ENCODE peak calls at places on chromosomes 16 and 17, in five cellular contexts. One of them, this sample, is unnamed.

GRCh38 chr17:30323895-30324319 is 9.9 kb downstream of the TMIGD1 start:
- DNase-seq in cardiac fibroblast: peak
- DNase-seq in ovary: no peak
- DNase-seq in AG10803: peak
- DNase-seq in IMR-90: no peak
- DNase-seq in this sample: peak

GRCh38 chr17:38601539-38602351 is 4.0 kb downstream of the SRCIN1 start:
- DNase-seq in cardiac fibroblast: peak
- DNase-seq in ovary: no peak
- DNase-seq in AG10803: no peak
- DNase-seq in IMR-90: no peak
- DNase-seq in this sample: no peak

GRCh38 chr17:69431835-69432234 is 17.3 kb downstream of the MAP2K6 start:
- DNase-seq in cardiac fibroblast: no peak
- DNase-seq in ovary: no peak
- DNase-seq in AG10803: no peak
- DNase-seq in IMR-90: no peak
- DNase-seq in this sample: no peak

GRCh38 chr17:64331946-64332493 is 58.6 kb downstream of the PECAM1 start:
- DNase-seq in cardiac fibroblast: peak
- DNase-seq in ovary: peak
- DNase-seq in AG10803: no peak
- DNase-seq in IMR-90: no peak
- DNase-seq in this sample: peak

GRCh38 chr16:11232852-11233726 is 22.9 kb downstream of the SOCS1 start:
- DNase-seq in cardiac fibroblast: no peak
- DNase-seq in ovary: no peak
- DNase-seq in AG10803: no peak
- DNase-seq in IMR-90: no peak
- DNase-seq in this sample: no peak

GRCh38 chr16:71254832-71255560 is 24.5 kb upstream of the HYDIN start:
- DNase-seq in cardiac fibroblast: no peak
- DNase-seq in ovary: no peak
- DNase-seq in AG10803: no peak
- DNase-seq in IMR-90: no peak
- DNase-seq in this sample: no peak

GRCh38 chr17:10739341-10739905 is 9.6 kb upstream of the TMEM220 start:
- DNase-seq in cardiac fibroblast: no peak
- DNase-seq in ovary: no peak
- DNase-seq in AG10803: no peak
- DNase-seq in IMR-90: no peak
- DNase-seq in this sample: no peak

GRCh38 chr16:7209598-7209997 is 123.0 kb upstream of the RBFOX1 start:
- DNase-seq in cardiac fibroblast: no peak
- DNase-seq in ovary: no peak
- DNase-seq in AG10803: no peak
- DNase-seq in IMR-90: no peak
- DNase-seq in this sample: no peak

GRCh38 chr16:14351647-14352046 is 278.4 kb downstream of the PARN start:
- DNase-seq in cardiac fibroblast: no peak
- DNase-seq in ovary: no peak
- DNase-seq in AG10803: no peak
- DNase-seq in IMR-90: no peak
- DNase-seq in this sample: no peak

GRCh38 chr16:72537684-72538083 is 365.7 kb upstream of the PMFBP1 start:
- DNase-seq in cardiac fibroblast: peak
- DNase-seq in ovary: no peak
- DNase-seq in AG10803: peak
- DNase-seq in IMR-90: peak
- DNase-seq in this sample: peak

GRCh38 chr17:36501351-36501750 is 14.9 kb downstream of the ZNHIT3 start:
- DNase-seq in cardiac fibroblast: no peak
- DNase-seq in ovary: no peak
- DNase-seq in AG10803: no peak
- DNase-seq in IMR-90: no peak
- DNase-seq in this sample: no peak

GRCh38 chr16:82368041-82368440 is 198.0 kb upstream of the MPHOSPH6 start:
- DNase-seq in cardiac fibroblast: peak
- DNase-seq in ovary: no peak
- DNase-seq in AG10803: peak
- DNase-seq in IMR-90: peak
- DNase-seq in this sample: peak

GRCh38 chr17:77325826-77326581 is 185.2 kb downstream of the SEC14L1 start:
- DNase-seq in cardiac fibroblast: peak
- DNase-seq in ovary: peak
- DNase-seq in AG10803: peak
- DNase-seq in IMR-90: no peak
- DNase-seq in this sample: peak

GRCh38 chr16:54266363-54266955 is 20.1 kb downstream of the IRX3 start:
- DNase-seq in cardiac fibroblast: peak
- DNase-seq in ovary: no peak
- DNase-seq in AG10803: peak
- DNase-seq in IMR-90: no peak
- DNase-seq in this sample: peak

GRCh38 chr16:3007957-3008748 is 4.6 kb upstream of the CLDN9 start:
- DNase-seq in cardiac fibroblast: no peak
- DNase-seq in ovary: no peak
- DNase-seq in AG10803: no peak
- DNase-seq in IMR-90: no peak
- DNase-seq in this sample: no peak

GRCh38 chr17:1087381-1088241 is 90.7 kb downstream of the TIMM22 start:
- DNase-seq in cardiac fibroblast: no peak
- DNase-seq in ovary: peak
- DNase-seq in AG10803: peak
- DNase-seq in IMR-90: no peak
- DNase-seq in this sample: no peak

GRCh38 chr17:7014995-7015586 is 2.7 kb downstream of the RNASEK start:
- DNase-seq in cardiac fibroblast: peak
- DNase-seq in ovary: peak
- DNase-seq in AG10803: peak
- DNase-seq in IMR-90: peak
- DNase-seq in this sample: peak

GRCh38 chr17:79242873-79243602 is 168.4 kb downstream of the ENGASE start:
- DNase-seq in cardiac fibroblast: no peak
- DNase-seq in ovary: no peak
- DNase-seq in AG10803: no peak
- DNase-seq in IMR-90: no peak
- DNase-seq in this sample: no peak

GRCh38 chr17:81846743-81847689 is 12.2 kb upstream of the PPP1R27 start:
- DNase-seq in cardiac fibroblast: no peak
- DNase-seq in ovary: no peak
- DNase-seq in AG10803: no peak
- DNase-seq in IMR-90: no peak
- DNase-seq in this sample: peak

GRCh38 chr17:79011451-79012147 is 2.0 kb upstream of the CANT1 start:
- DNase-seq in cardiac fibroblast: peak
- DNase-seq in ovary: no peak
- DNase-seq in AG10803: peak
- DNase-seq in IMR-90: peak
- DNase-seq in this sample: peak

GRCh38 chr17:66540131-66540781 is 237.8 kb downstream of the PRKCA start:
- DNase-seq in cardiac fibroblast: peak
- DNase-seq in ovary: peak
- DNase-seq in AG10803: peak
- DNase-seq in IMR-90: peak
- DNase-seq in this sample: peak

GRCh38 chr17:21033350-21033749 is 9.5 kb downstream of the USP22 start:
- DNase-seq in cardiac fibroblast: no peak
- DNase-seq in ovary: no peak
- DNase-seq in AG10803: no peak
- DNase-seq in IMR-90: peak
- DNase-seq in this sample: peak

GRCh38 chr17:5975651-5976050 is 94.5 kb upstream of the WSCD1 start:
- DNase-seq in cardiac fibroblast: no peak
- DNase-seq in ovary: no peak
- DNase-seq in AG10803: no peak
- DNase-seq in IMR-90: no peak
- DNase-seq in this sample: no peak

GRCh38 chr17:68860941-68861340 is 94.3 kb downstream of the ABCA8 start:
- DNase-seq in cardiac fibroblast: no peak
- DNase-seq in ovary: no peak
- DNase-seq in AG10803: no peak
- DNase-seq in IMR-90: no peak
- DNase-seq in this sample: no peak

GRCh38 chr16:49019081-49019633 is 262.5 kb downstream of the CBLN1 start:
- DNase-seq in cardiac fibroblast: no peak
- DNase-seq in ovary: no peak
- DNase-seq in AG10803: peak
- DNase-seq in IMR-90: peak
- DNase-seq in this sample: peak

GRCh38 chr17:43766413-43767052 is 7.9 kb upstream of the SOST start:
- DNase-seq in cardiac fibroblast: peak
- DNase-seq in ovary: peak
- DNase-seq in AG10803: peak
- DNase-seq in IMR-90: peak
- DNase-seq in this sample: peak

GRCh38 chr17:82831041-82831817 is 8.6 kb downstream of the ZNF750 start:
- DNase-seq in cardiac fibroblast: no peak
- DNase-seq in ovary: no peak
- DNase-seq in AG10803: no peak
- DNase-seq in IMR-90: no peak
- DNase-seq in this sample: no peak

GRCh38 chr17:6066183-6066948 is 3.8 kb upstream of the WSCD1 start:
- DNase-seq in cardiac fibroblast: no peak
- DNase-seq in ovary: no peak
- DNase-seq in AG10803: no peak
- DNase-seq in IMR-90: no peak
- DNase-seq in this sample: peak

GRCh38 chr17:78884148-78884870 is 18.7 kb downstream of the CEP295NL start:
- DNase-seq in cardiac fibroblast: peak
- DNase-seq in ovary: no peak
- DNase-seq in AG10803: no peak
- DNase-seq in IMR-90: no peak
- DNase-seq in this sample: peak

GRCh38 chr17:15019158-15019557 is 246.0 kb downstream of the PMP22 start:
- DNase-seq in cardiac fibroblast: no peak
- DNase-seq in ovary: no peak
- DNase-seq in AG10803: no peak
- DNase-seq in IMR-90: no peak
- DNase-seq in this sample: no peak

GRCh38 chr16:24035127-24035842 is 199.5 kb downstream of the PRKCB start:
- DNase-seq in cardiac fibroblast: no peak
- DNase-seq in ovary: no peak
- DNase-seq in AG10803: no peak
- DNase-seq in IMR-90: no peak
- DNase-seq in this sample: no peak

GRCh38 chr17:49880291-49881053 is 32.6 kb upstream of the TAC4 start:
- DNase-seq in cardiac fibroblast: peak
- DNase-seq in ovary: peak
- DNase-seq in AG10803: peak
- DNase-seq in IMR-90: peak
- DNase-seq in this sample: peak

GRCh38 chr17:18093616-18094408 is 6.1 kb downstream of the DRG2 start:
- DNase-seq in cardiac fibroblast: peak
- DNase-seq in ovary: no peak
- DNase-seq in AG10803: peak
- DNase-seq in IMR-90: peak
- DNase-seq in this sample: peak
- TF ChIP-seq CTCF in cardiac fibroblast: peak
- TF ChIP-seq CTCF in ovary: no peak
- TF ChIP-seq CTCF in AG10803: peak
- TF ChIP-seq CTCF in IMR-90: peak
- TF ChIP-seq CTCF in this sample: peak

GRCh38 chr17:75689441-75689873 is 22.3 kb downstream of the SAP30BP start:
- DNase-seq in cardiac fibroblast: no peak
- DNase-seq in ovary: no peak
- DNase-seq in AG10803: no peak
- DNase-seq in IMR-90: no peak
- DNase-seq in this sample: no peak
- H3K4me3 ChIP-seq in cardiac fibroblast: no peak
- H3K4me3 ChIP-seq in ovary: no peak
- H3K4me3 ChIP-seq in AG10803: no peak
- H3K4me3 ChIP-seq in IMR-90: no peak
- H3K4me3 ChIP-seq in this sample: no peak

GRCh38 chr16:60203525-60204124 is 1469.5 kb upstream of the GOT2 start:
- DNase-seq in cardiac fibroblast: peak
- DNase-seq in ovary: no peak
- DNase-seq in AG10803: peak
- DNase-seq in IMR-90: peak
- DNase-seq in this sample: peak
- TF ChIP-seq CTCF in cardiac fibroblast: peak
- TF ChIP-seq CTCF in ovary: no peak
- TF ChIP-seq CTCF in AG10803: peak
- TF ChIP-seq CTCF in IMR-90: peak
- TF ChIP-seq CTCF in this sample: peak

GRCh38 chr16:30068750-30069574 is 3.4 kb downstream of the ALDOA start:
- DNase-seq in cardiac fibroblast: peak
- DNase-seq in ovary: no peak
- DNase-seq in AG10803: no peak
- DNase-seq in IMR-90: no peak
- DNase-seq in this sample: peak
- H3K4me3 ChIP-seq in cardiac fibroblast: peak
- H3K4me3 ChIP-seq in ovary: no peak
- H3K4me3 ChIP-seq in AG10803: peak
- H3K4me3 ChIP-seq in IMR-90: no peak
- H3K4me3 ChIP-seq in this sample: no peak

GRCh38 chr17:33498069-33498468 is 205.0 kb upstream of the ASIC2 start:
- DNase-seq in cardiac fibroblast: peak
- DNase-seq in ovary: no peak
- DNase-seq in AG10803: no peak
- DNase-seq in IMR-90: no peak
- DNase-seq in this sample: no peak
- TF ChIP-seq CTCF in cardiac fibroblast: no peak
- TF ChIP-seq CTCF in ovary: no peak
- TF ChIP-seq CTCF in AG10803: no peak
- TF ChIP-seq CTCF in IMR-90: no peak
- TF ChIP-seq CTCF in this sample: no peak

DNA sequence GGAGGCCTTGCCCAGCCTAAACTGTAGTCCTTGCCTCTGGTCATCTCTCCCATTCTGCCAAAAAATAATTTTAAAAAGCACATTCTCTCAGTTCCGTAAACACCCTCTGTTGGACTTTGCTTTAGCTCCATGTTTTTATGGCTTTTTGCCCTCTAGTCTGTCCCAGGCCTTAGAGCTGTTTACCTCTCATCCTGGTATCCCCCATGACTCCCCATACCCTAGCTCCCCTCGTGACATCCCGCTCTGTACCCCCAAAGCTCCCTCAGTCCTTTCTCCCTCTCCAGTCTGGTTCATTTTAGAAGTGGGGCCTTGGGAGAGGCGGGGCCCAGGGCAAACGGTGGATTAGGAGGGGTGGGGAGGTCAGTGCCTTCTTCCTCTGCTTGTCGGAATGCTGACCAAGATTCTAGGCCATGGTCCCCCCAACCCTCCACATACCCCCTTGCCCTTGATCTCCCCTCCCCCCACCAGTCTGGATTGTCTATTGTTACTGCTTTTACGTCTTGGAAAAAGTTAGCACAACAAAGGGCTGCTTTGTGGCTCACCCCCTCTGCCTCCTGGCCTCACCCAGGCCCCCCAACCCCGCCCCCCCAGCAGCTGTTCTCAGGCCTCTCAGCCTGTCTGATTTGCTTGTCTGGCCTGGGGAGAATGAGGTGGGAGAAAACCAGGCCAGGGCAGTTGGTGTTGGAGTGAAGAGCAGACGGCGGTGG is 18.3 kb downstream of the GJD3 start:
- DNase-seq in cardiac fibroblast: no peak
- DNase-seq in ovary: no peak
- DNase-seq in AG10803: no peak
- DNase-seq in IMR-90: no peak
- DNase-seq in this sample: no peak
- H3K4me3 ChIP-seq in cardiac fibroblast: peak
- H3K4me3 ChIP-seq in ovary: peak
- H3K4me3 ChIP-seq in AG10803: peak
- H3K4me3 ChIP-seq in IMR-90: peak
- H3K4me3 ChIP-seq in this sample: no peak

GRCh38 chr17:4815043-4815675 is 8.2 kb downstream of the PLD2 start:
- DNase-seq in cardiac fibroblast: no peak
- DNase-seq in ovary: no peak
- DNase-seq in AG10803: no peak
- DNase-seq in IMR-90: no peak
- DNase-seq in this sample: no peak
- TF ChIP-seq CTCF in cardiac fibroblast: peak
- TF ChIP-seq CTCF in ovary: no peak
- TF ChIP-seq CTCF in AG10803: peak
- TF ChIP-seq CTCF in IMR-90: no peak
- TF ChIP-seq CTCF in this sample: no peak

This sample was measured in fibroblast of mammary gland.